ENCODE peak calls at places on chromosomes 16 and 17, in seven cellular contexts. G, H, X, U, L, I and D are unnamed samples. For H3K4me1, the result is how much of the 10 kb centered on the place peaks cover.

GRCh38 chr17:79624658-79625478 is 14.0 kb upstream of the RBFOX3 start:
- DNase-seq in I (peak), G (peak), H (no peak), L (no peak), X (no peak), U (no peak), D (peak)

GRCh38 chr17:60947100-60947499 is 269.4 kb downstream of the BCAS3 start:
- DNase-seq in G (no peak), X (no peak), I (no peak), H (peak), U (no peak), L (no peak), D (no peak)

GRCh38 chr17:57986841-57987581 is 1.0 kb downstream of the VEZF1 start:
- DNase-seq in I (peak), L (no peak), X (peak), G (peak), U (peak), H (peak), D (peak)

GRCh38 chr17:66667491-66668030 is 167.4 kb upstream of the CACNG5 start:
- DNase-seq in U (no peak), G (no peak), H (no peak), L (no peak), X (no peak), I (no peak), D (peak)

GRCh38 chr16:57614546-57615343 is 13.7 kb upstream of the ADGRG1 start:
- DNase-seq in I (no peak), X (peak), H (no peak), G (no peak), L (no peak), U (peak), D (no peak)

GRCh38 chr16:3458278-3458851 is 14.9 kb downstream of the NAA60 start:
- DNase-seq in L (no peak), I (no peak), H (peak), G (peak), U (no peak), X (no peak), D (peak)

GRCh38 chr17:38579934-38580333 is 25.8 kb downstream of the SRCIN1 start:
- DNase-seq in U (peak), X (no peak), H (peak), G (no peak), I (no peak), L (no peak), D (no peak)

GRCh38 chr17:6455321-6455705 is 11.1 kb downstream of the PIMREG start:
- DNase-seq in U (peak), X (no peak), H (peak), I (no peak), L (no peak), G (no peak), D (peak)

DNA sequence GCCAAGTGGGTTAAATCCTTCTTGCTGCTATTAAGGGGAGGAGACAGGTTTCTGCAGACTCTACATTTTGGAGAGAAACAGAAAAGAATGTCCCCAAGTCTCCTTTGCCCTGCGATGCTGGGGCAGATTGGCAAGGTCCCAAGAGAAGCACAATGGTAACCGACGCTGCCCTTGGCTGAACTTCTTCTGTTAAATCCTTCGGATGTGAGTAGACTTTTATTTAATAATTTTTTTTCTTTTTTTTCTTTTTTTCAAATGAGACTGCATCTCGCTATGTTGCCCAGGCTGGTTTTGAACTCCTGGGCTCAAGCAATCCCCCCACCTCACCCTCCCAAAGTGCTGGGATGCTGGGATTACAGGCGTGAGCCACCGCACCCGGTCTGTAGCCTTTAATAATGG is 13.9 kb downstream of the ATP5PD start:
- DNase-seq in U (no peak), G (peak), I (peak), X (peak), H (no peak), L (no peak), D (no peak)
- H3K4me1 ChIP-seq in U (half or more), G (under half), I (under half), X (under half), H (under half), L (under half), D (under half)

GRCh38 chr16:84749072-84749471 is 49.3 kb downstream of the USP10 start:
- DNase-seq in U (no peak), I (no peak), G (no peak), H (no peak), X (no peak), L (no peak), D (no peak)
- TF ChIP-seq POLR2A in U (no peak), I (no peak), G (no peak), H (no peak), X (no peak), L (no peak), D (no peak)

GRCh38 chr17:72397687-72398086 is 276.9 kb downstream of the SOX9 start:
- DNase-seq in U (no peak), L (no peak), X (no peak), G (no peak), I (no peak), H (peak), D (no peak)

GRCh38 chr17:72393553-72393952 is 272.7 kb downstream of the SOX9 start:
- DNase-seq in U (no peak), I (no peak), G (no peak), H (peak), X (no peak), L (no peak), D (no peak)

GRCh38 chr17:72394531-72394930 is 273.7 kb downstream of the SOX9 start:
- DNase-seq in G (no peak), L (no peak), U (no peak), X (no peak), I (no peak), H (no peak), D (no peak)

GRCh38 chr17:72397223-72397667 is 276.4 kb downstream of the SOX9 start:
- DNase-seq in H (no peak), X (no peak), I (no peak), L (no peak), G (no peak), U (no peak), D (no peak)

DNA sequence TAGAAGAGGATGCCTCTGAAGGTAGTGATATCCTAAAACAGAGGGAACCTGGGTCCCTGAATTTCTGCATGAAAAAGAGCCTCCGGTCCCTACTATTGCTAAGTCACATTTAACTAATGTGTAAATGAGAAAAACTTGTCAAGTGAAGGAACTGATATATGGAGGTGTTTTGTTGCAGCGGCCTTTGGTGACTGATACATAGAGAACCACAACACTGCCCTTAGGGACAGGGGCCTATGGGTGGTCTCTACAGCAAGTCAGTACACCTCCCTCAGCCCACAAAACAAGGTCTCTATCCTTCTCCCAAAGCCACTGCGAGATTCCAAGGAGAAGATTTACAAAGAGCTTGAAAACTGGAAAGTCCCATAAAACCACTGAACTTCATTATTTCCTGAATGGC is 275.3 kb downstream of the SOX9 start:
- DNase-seq in G (no peak), I (no peak), L (no peak), U (no peak), X (no peak), H (no peak), D (no peak)
- H3K4me1 ChIP-seq in G (under half), I (under half), L (under half), U (under half), X (under half), H (under half), D (under half)

GRCh38 chr16:527015-527903 is at the start of gene CAPN15:
- DNase-seq in L (no peak), H (peak), G (peak), I (peak), U (peak), X (peak), D (peak)
- TF ChIP-seq POLR2A in L (no peak), H (peak), G (peak), I (peak), U (peak), X (peak), D (peak)

DNA sequence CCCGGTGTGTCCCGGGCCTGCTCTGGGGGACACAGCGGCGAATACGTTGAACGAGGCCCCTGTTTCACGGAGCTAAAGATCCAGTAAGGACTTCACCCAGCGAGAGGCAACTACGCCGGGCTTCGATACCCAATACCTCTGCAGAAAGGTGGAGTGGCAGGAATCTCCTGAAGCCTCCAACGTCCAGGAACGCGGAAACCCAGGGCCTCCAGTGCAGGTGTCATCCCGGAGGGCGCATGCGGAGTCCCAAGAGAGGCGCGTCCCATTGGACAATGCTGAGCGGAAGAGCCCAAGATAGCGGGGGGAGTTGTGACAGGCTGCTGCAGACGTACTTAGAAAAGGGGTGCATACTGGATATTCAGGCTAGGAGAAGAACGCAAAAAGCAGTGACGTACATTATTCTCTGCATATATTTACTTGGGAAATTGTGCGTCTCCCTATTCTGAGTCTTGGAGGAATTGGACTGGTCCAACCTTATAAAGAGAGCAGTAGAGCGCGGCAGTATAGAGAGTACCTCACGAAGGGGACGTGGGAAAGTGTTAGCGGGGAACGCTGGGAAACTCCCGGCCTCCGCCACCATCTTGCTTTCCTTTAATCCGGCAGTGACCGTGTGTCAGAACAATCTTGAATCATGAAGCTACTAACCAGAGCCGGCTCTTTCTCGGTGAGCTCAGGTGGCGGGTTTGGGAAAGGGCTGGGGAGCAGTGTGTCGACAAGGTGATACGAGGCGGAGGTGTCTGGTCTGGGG is at the start of gene UQCRC2:
- DNase-seq in G (peak), U (peak), H (peak), I (peak), L (peak), X (peak), D (peak)
- H3K4me1 ChIP-seq in G (under half), U (half or more), H (under half), I (under half), L (under half), X (under half), D (half or more)